ENCODE peak calls at places on chromosomes 5 and 9, in nine cellular contexts. Y is stimulated activated CD4-positive, alpha-beta T cell treated with anti-CD3 and anti-CD28 coated beads, Interleukin-1b, Interleukin-23, amount 100 ng/mL, for 48 hours; B is NCI-H69; W is A549; N is dorsolateral prefrontal cortex; M is COR-L47; F is GM20000; G is A172; I is activated CD4-positive, alpha-beta T cell treated with anti-CD3 and anti-CD28 coated beads, Interleukin-2, amount 50 U/mL, for 1 hour. O is an unnamed sample.

GRCh38 chr9:137853392-137853995 is 24.1 kb upstream of the CACNA1B start:
- DNase-seq in N (no peak), W (no peak), F (no peak), G (no peak), Y (no peak), B (no peak), M (no peak), I (no peak), O (no peak)

GRCh38 chr5:168014423-168014822 is 277.0 kb upstream of the WWC1 start:
- DNase-seq in M (no peak), I (no peak), W (no peak), N (no peak), B (peak), F (no peak), G (no peak), Y (no peak), O (no peak)

GRCh38 chr5:89346573-89346972 is 463.6 kb upstream of the MEF2C start:
- DNase-seq in B (no peak), F (no peak), N (no peak), Y (no peak), W (no peak), G (no peak), M (no peak), I (no peak), O (no peak)

GRCh38 chr9:77386187-77386586 is 208.9 kb downstream of the VPS13A start:
- DNase-seq in I (no peak), M (no peak), G (no peak), F (no peak), B (no peak), N (no peak), Y (no peak), W (no peak), O (no peak)

GRCh38 chr5:14306415-14306814 is 163.3 kb downstream of the TRIO start:
- DNase-seq in N (no peak), B (peak), F (no peak), W (no peak), Y (no peak), G (no peak), I (no peak), M (no peak), O (no peak)

GRCh38 chr5:142360607-142361120 is 35.8 kb upstream of the SPRY4 start:
- DNase-seq in G (peak), W (peak), I (no peak), F (no peak), M (no peak), N (no peak), Y (no peak), B (peak), O (peak)

GRCh38 chr9:81855538-81855937 is 72.7 kb upstream of the SPATA31D4 start:
- DNase-seq in I (no peak), N (no peak), B (no peak), F (no peak), Y (no peak), G (peak), W (no peak), M (no peak), O (no peak)

GRCh38 chr9:12702160-12702758 is 9.1 kb downstream of the TYRP1 start:
- DNase-seq in N (no peak), F (no peak), W (peak), M (peak), Y (no peak), G (peak), B (peak), I (no peak), O (peak)

GRCh38 chr5:176497852-176498251 is 39.4 kb downstream of the RNF44 start:
- DNase-seq in Y (no peak), I (no peak), B (no peak), N (no peak), F (no peak), G (peak), M (no peak), W (no peak), O (no peak)

GRCh38 chr5:82525626-82526025 is 247.5 kb upstream of the RPS23 start:
- DNase-seq in B (no peak), W (no peak), M (no peak), N (no peak), I (no peak), G (no peak), F (no peak), Y (no peak), O (no peak)

GRCh38 chr5:55691265-55692105 is 20.6 kb downstream of the SLC38A9 start:
- DNase-seq in F (peak), M (peak), N (no peak), B (peak), W (peak), I (no peak), Y (no peak), G (peak), O (no peak)

GRCh38 chr9:33117306-33117705 is 40.8 kb upstream of the SMU1 start:
- DNase-seq in N (no peak), I (no peak), B (no peak), W (no peak), M (no peak), G (peak), Y (no peak), F (no peak), O (no peak)

GRCh38 chr5:52800394-52801213 is 12.9 kb downstream of the ITGA1 start:
- DNase-seq in B (peak), I (peak), F (peak), Y (peak), G (peak), W (peak), N (peak), M (peak), O (peak)

GRCh38 chr9:91949946-91950664 is at the start of gene ROR2:
- DNase-seq in F (peak), B (peak), N (no peak), G (no peak), W (peak), I (peak), Y (peak), M (peak), O (peak)

GRCh38 chr5:155144956-155145355 is 131.4 kb downstream of the KIF4B start:
- DNase-seq in B (no peak), W (no peak), N (no peak), M (no peak), F (no peak), I (no peak), Y (no peak), G (no peak), O (no peak)

GRCh38 chr5:103444333-103445038 is 118.1 kb downstream of the NUDT12 start:
- DNase-seq in W (no peak), Y (no peak), G (no peak), F (no peak), B (no peak), I (no peak), M (no peak), N (no peak), O (peak)

GRCh38 chr5:134504629-134505300 is 20.7 kb upstream of the JADE2 start:
- DNase-seq in B (no peak), F (no peak), G (no peak), N (no peak), Y (no peak), I (no peak), M (no peak), W (no peak), O (peak)

GRCh38 chr9:98644011-98644410 is 64.7 kb downstream of the GABBR2 start:
- DNase-seq in F (no peak), N (no peak), I (no peak), W (no peak), G (no peak), B (no peak), Y (no peak), M (no peak), O (no peak)

GRCh38 chr5:138542120-138542955 is 698 bp downstream of the ETF1 start:
- DNase-seq in G (no peak), Y (no peak), B (no peak), N (no peak), W (no peak), M (no peak), F (no peak), I (peak), O (no peak)

GRCh38 chr9:113622600-113623400 is 159.3 kb downstream of the RGS3 start:
- DNase-seq in W (peak), F (peak), N (no peak), I (no peak), G (peak), B (peak), Y (peak), M (peak), O (peak)

O was measured in islet precursor cell.